ENCODE peak calls at places on chromosomes 1 and 21, in four cellular contexts. I is ecto neural progenitor cell, O is fibroblast of mammary gland, W is putamen. D is an unnamed sample.

GRCh38 chr1:41493117-41493536 is 8.6 kb upstream of the EDN2 start:
- DNase-seq in I (no peak), O (peak), W (no peak), D (no peak)

GRCh38 chr21:24486973-24487372 is 1120.3 kb downstream of the MRPL39 start:
- DNase-seq in I (no peak), O (no peak), W (no peak), D (no peak)

GRCh38 chr1:7616953-7617352 is 154.1 kb upstream of the VAMP3 start:
- DNase-seq in I (no peak), O (no peak), W (no peak), D (no peak)

GRCh38 chr1:20227704-20228103 is 41.4 kb upstream of the PLA2G2C start:
- DNase-seq in I (no peak), O (no peak), W (no peak), D (no peak)

GRCh38 chr1:230696722-230697432 is 17.0 kb downstream of the AGT start:
- DNase-seq in I (no peak), O (peak), W (no peak), D (no peak)

GRCh38 chr1:2279210-2279639 is 51.1 kb downstream of the SKI start:
- DNase-seq in I (peak), O (peak), W (no peak), D (peak)

GRCh38 chr1:88302843-88303486 is 381.1 kb upstream of the PKN2 start:
- DNase-seq in I (no peak), O (peak), W (peak), D (no peak)

GRCh38 chr21:39891111-39891510 is 23.9 kb downstream of the PCP4 start:
- DNase-seq in I (no peak), O (no peak), W (peak), D (no peak)

GRCh38 chr1:150404465-150404864 is 40.5 kb downstream of the RPRD2 start:
- DNase-seq in I (no peak), O (no peak), W (no peak), D (no peak)

GRCh38 chr1:167095368-167095767 is 1.5 kb downstream of the STYXL2 start:
- DNase-seq in I (no peak), O (peak), W (no peak), D (no peak)

GRCh38 chr1:209769171-209769904 is 13.5 kb downstream of the TRAF3IP3 start:
- DNase-seq in I (no peak), O (peak), W (peak), D (no peak)

GRCh38 chr1:28986296-28986910 is 72.0 kb downstream of the EPB41 start:
- DNase-seq in I (no peak), O (no peak), W (no peak), D (no peak)

GRCh38 chr1:99771522-99771921 is 5.1 kb upstream of the FRRS1 start:
- DNase-seq in I (no peak), O (no peak), W (no peak), D (no peak)

GRCh38 chr21:32424674-32425073 is 12.2 kb downstream of the EVA1C start:
- DNase-seq in I (no peak), O (peak), W (no peak), D (no peak)